ENCODE peak calls at places on chromosome 2, in nine cellular contexts. One of them, this sample, is unnamed.

GRCh38 chr2:240326246-240326645 is 109.2 kb upstream of the GPC1 start:
- DNase-seq in PC-3: no peak
- DNase-seq in heart right ventricle: no peak
- DNase-seq in cardiac fibroblast: no peak
- DNase-seq in transverse colon: no peak
- DNase-seq in AG04450: no peak
- DNase-seq in AG09309: no peak
- DNase-seq in cardiac muscle cell: no peak
- DNase-seq in body of pancreas: no peak
- DNase-seq in this sample: peak; percentile 46

GRCh38 chr2:43227830-43228280 is 1.4 kb upstream of the ZFP36L2 start:
- DNase-seq in PC-3: peak; percentile 69
- DNase-seq in heart right ventricle: no peak
- DNase-seq in cardiac fibroblast: no peak
- DNase-seq in transverse colon: no peak
- DNase-seq in AG04450: no peak
- DNase-seq in AG09309: no peak
- DNase-seq in cardiac muscle cell: peak; percentile 79
- DNase-seq in body of pancreas: no peak
- DNase-seq in this sample: peak; percentile 19

GRCh38 chr2:15050483-15050882 is 418.0 kb downstream of the LRATD1 start:
- DNase-seq in PC-3: peak; percentile 72
- DNase-seq in heart right ventricle: no peak
- DNase-seq in cardiac fibroblast: no peak
- DNase-seq in transverse colon: no peak
- DNase-seq in AG04450: peak; percentile 53
- DNase-seq in AG09309: no peak
- DNase-seq in cardiac muscle cell: no peak
- DNase-seq in body of pancreas: no peak
- DNase-seq in this sample: peak; percentile 31

GRCh38 chr2:200741468-200742202 is 70.1 kb upstream of the BZW1 start:
- DNase-seq in PC-3: peak; percentile 60
- DNase-seq in heart right ventricle: no peak
- DNase-seq in cardiac fibroblast: no peak
- DNase-seq in transverse colon: peak; percentile 66
- DNase-seq in AG04450: no peak
- DNase-seq in AG09309: no peak
- DNase-seq in cardiac muscle cell: no peak
- DNase-seq in body of pancreas: no peak
- DNase-seq in this sample: no peak

GRCh38 chr2:34848132-34848531 is 1249.0 kb upstream of the FAM98A start:
- DNase-seq in PC-3: no peak
- DNase-seq in heart right ventricle: no peak
- DNase-seq in cardiac fibroblast: no peak
- DNase-seq in transverse colon: no peak
- DNase-seq in AG04450: no peak
- DNase-seq in AG09309: no peak
- DNase-seq in cardiac muscle cell: no peak
- DNase-seq in body of pancreas: no peak
- DNase-seq in this sample: no peak

GRCh38 chr2:6772366-6772710 is 93.4 kb downstream of the CMPK2 start:
- DNase-seq in PC-3: peak; percentile 36
- DNase-seq in heart right ventricle: no peak
- DNase-seq in cardiac fibroblast: no peak
- DNase-seq in transverse colon: no peak
- DNase-seq in AG04450: no peak
- DNase-seq in AG09309: no peak
- DNase-seq in cardiac muscle cell: no peak
- DNase-seq in body of pancreas: no peak
- DNase-seq in this sample: peak; percentile 6

GRCh38 chr2:219447242-219448098 is 12.8 kb downstream of the SPEG start:
- DNase-seq in PC-3: no peak
- DNase-seq in heart right ventricle: no peak
- DNase-seq in cardiac fibroblast: no peak
- DNase-seq in transverse colon: no peak
- DNase-seq in AG04450: no peak
- DNase-seq in AG09309: no peak
- DNase-seq in cardiac muscle cell: no peak
- DNase-seq in body of pancreas: no peak
- DNase-seq in this sample: no peak

GRCh38 chr2:187709063-187709462 is 154.8 kb upstream of the TFPI start:
- DNase-seq in PC-3: no peak
- DNase-seq in heart right ventricle: no peak
- DNase-seq in cardiac fibroblast: peak; percentile 10
- DNase-seq in transverse colon: no peak
- DNase-seq in AG04450: no peak
- DNase-seq in AG09309: no peak
- DNase-seq in cardiac muscle cell: no peak
- DNase-seq in body of pancreas: no peak
- DNase-seq in this sample: no peak

GRCh38 chr2:55138045-55138444 is 87.8 kb upstream of the RTN4 start:
- DNase-seq in PC-3: no peak
- DNase-seq in heart right ventricle: no peak
- DNase-seq in cardiac fibroblast: no peak
- DNase-seq in transverse colon: no peak
- DNase-seq in AG04450: no peak
- DNase-seq in AG09309: no peak
- DNase-seq in cardiac muscle cell: no peak
- DNase-seq in body of pancreas: no peak
- DNase-seq in this sample: no peak

GRCh38 chr2:21916934-21917522 is 793.3 kb downstream of the TDRD15 start:
- DNase-seq in PC-3: no peak
- DNase-seq in heart right ventricle: no peak
- DNase-seq in cardiac fibroblast: peak; percentile 12
- DNase-seq in transverse colon: no peak
- DNase-seq in AG04450: no peak
- DNase-seq in AG09309: no peak
- DNase-seq in cardiac muscle cell: peak; percentile 54
- DNase-seq in body of pancreas: no peak
- DNase-seq in this sample: peak; percentile 2

GRCh38 chr2:240917009-240917683 is 11.0 kb downstream of the CROCC2 start:
- DNase-seq in PC-3: no peak
- DNase-seq in heart right ventricle: no peak
- DNase-seq in cardiac fibroblast: no peak
- DNase-seq in transverse colon: peak; percentile 5
- DNase-seq in AG04450: no peak
- DNase-seq in AG09309: no peak
- DNase-seq in cardiac muscle cell: no peak
- DNase-seq in body of pancreas: peak; percentile 1
- DNase-seq in this sample: no peak

GRCh38 chr2:237535385-237536082 is 30.8 kb upstream of the PRLH start:
- DNase-seq in PC-3: no peak
- DNase-seq in heart right ventricle: no peak
- DNase-seq in cardiac fibroblast: no peak
- DNase-seq in transverse colon: no peak
- DNase-seq in AG04450: no peak
- DNase-seq in AG09309: no peak
- DNase-seq in cardiac muscle cell: no peak
- DNase-seq in body of pancreas: no peak
- DNase-seq in this sample: no peak

GRCh38 chr2:70984576-70985282 is 6.3 kb downstream of the ANKRD53 start:
- DNase-seq in PC-3: no peak
- DNase-seq in heart right ventricle: peak; percentile 34
- DNase-seq in cardiac fibroblast: peak; percentile 38
- DNase-seq in transverse colon: peak; percentile 70
- DNase-seq in AG04450: no peak
- DNase-seq in AG09309: no peak
- DNase-seq in cardiac muscle cell: peak; percentile 72
- DNase-seq in body of pancreas: peak; percentile 77
- DNase-seq in this sample: peak; percentile 73

GRCh38 chr2:235170536-235171510 is 219.0 kb downstream of the SH3BP4 start:
- DNase-seq in PC-3: peak; percentile 87
- DNase-seq in heart right ventricle: no peak
- DNase-seq in cardiac fibroblast: peak; percentile 86
- DNase-seq in transverse colon: peak; percentile 35
- DNase-seq in AG04450: peak; percentile 13
- DNase-seq in AG09309: peak; percentile 67
- DNase-seq in cardiac muscle cell: peak; percentile 27
- DNase-seq in body of pancreas: peak; percentile 17
- DNase-seq in this sample: peak; percentile 74

GRCh38 chr2:38505779-38506178 is 96.9 kb downstream of the HNRNPLL start:
- DNase-seq in PC-3: peak; percentile 24
- DNase-seq in heart right ventricle: peak; percentile 32
- DNase-seq in cardiac fibroblast: peak; percentile 86
- DNase-seq in transverse colon: peak; percentile 44
- DNase-seq in AG04450: peak; percentile 52
- DNase-seq in AG09309: peak; percentile 78
- DNase-seq in cardiac muscle cell: no peak
- DNase-seq in body of pancreas: peak; percentile 48
- DNase-seq in this sample: peak; percentile 84

GRCh38 chr2:67733517-67733916 is 329.3 kb downstream of the C1D start:
- DNase-seq in PC-3: peak; percentile 62
- DNase-seq in heart right ventricle: peak; percentile 8
- DNase-seq in cardiac fibroblast: peak; percentile 45
- DNase-seq in transverse colon: no peak
- DNase-seq in AG04450: no peak
- DNase-seq in AG09309: no peak
- DNase-seq in cardiac muscle cell: peak; percentile 41
- DNase-seq in body of pancreas: peak; percentile 78
- DNase-seq in this sample: peak; percentile 40

GRCh38 chr2:84652430-84652829 is 136.1 kb downstream of the DNAH6 start:
- DNase-seq in PC-3: no peak
- DNase-seq in heart right ventricle: no peak
- DNase-seq in cardiac fibroblast: no peak
- DNase-seq in transverse colon: no peak
- DNase-seq in AG04450: no peak
- DNase-seq in AG09309: no peak
- DNase-seq in cardiac muscle cell: no peak
- DNase-seq in body of pancreas: no peak
- DNase-seq in this sample: no peak

GRCh38 chr2:120465989-120466703 is 120.2 kb downstream of the INHBB start:
- DNase-seq in PC-3: no peak
- DNase-seq in heart right ventricle: no peak
- DNase-seq in cardiac fibroblast: no peak
- DNase-seq in transverse colon: no peak
- DNase-seq in AG04450: no peak
- DNase-seq in AG09309: no peak
- DNase-seq in cardiac muscle cell: peak; percentile 24
- DNase-seq in body of pancreas: peak; percentile 17
- DNase-seq in this sample: no peak
- H3K4me3 ChIP-seq in PC-3: no peak overlapping the region
- H3K4me3 ChIP-seq in heart right ventricle: peak overlapping the region; percentile 12
- H3K4me3 ChIP-seq in cardiac fibroblast: no peak overlapping the region
- H3K4me3 ChIP-seq in transverse colon: no peak overlapping the region
- H3K4me3 ChIP-seq in AG04450: no peak overlapping the region
- H3K4me3 ChIP-seq in AG09309: no peak overlapping the region
- H3K4me3 ChIP-seq in cardiac muscle cell: no peak overlapping the region
- H3K4me3 ChIP-seq in body of pancreas: no peak overlapping the region
- H3K4me3 ChIP-seq in this sample: no peak overlapping the region

DNA sequence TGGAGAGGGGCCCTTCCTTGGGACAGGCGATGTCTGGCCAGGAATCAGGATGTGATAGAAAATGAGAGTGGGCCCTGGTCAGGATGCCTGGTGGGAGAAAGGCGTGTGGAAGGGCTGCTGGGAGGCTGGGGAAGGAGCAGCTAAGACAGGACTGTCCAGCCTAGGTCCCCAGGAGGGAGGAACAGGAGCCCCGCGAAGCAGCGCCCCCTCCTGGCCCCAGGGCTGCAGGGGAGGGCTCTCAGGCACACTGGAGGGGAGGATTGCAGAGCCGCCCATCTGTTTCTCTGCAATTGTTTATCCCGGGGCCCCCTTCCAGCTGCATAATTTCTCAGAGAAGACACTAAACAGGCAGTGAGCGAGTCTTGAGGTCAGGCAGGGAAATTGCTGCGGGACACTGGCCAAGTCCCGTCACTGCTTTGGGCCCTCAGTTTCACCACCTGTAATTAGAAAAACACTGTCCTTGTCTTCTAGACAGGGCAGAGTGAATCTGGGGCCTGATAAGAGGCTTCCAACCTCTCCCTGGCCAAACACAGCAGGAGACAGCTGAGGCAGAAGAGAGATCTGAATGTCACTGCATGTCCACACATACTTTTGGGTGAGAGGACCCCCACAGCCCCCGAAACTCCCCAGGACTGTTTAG is 3.9 kb upstream of the NPPC start:
- DNase-seq in PC-3: no peak
- DNase-seq in heart right ventricle: peak; percentile 70
- DNase-seq in cardiac fibroblast: no peak
- DNase-seq in transverse colon: no peak
- DNase-seq in AG04450: no peak
- DNase-seq in AG09309: no peak
- DNase-seq in cardiac muscle cell: no peak
- DNase-seq in body of pancreas: peak; percentile 27
- DNase-seq in this sample: no peak
- TF ChIP-seq CTCF in PC-3: peak; percentile 56
- TF ChIP-seq CTCF in heart right ventricle: peak; percentile 48
- TF ChIP-seq CTCF in cardiac fibroblast: peak; percentile 44
- TF ChIP-seq CTCF in transverse colon: peak; percentile 13
- TF ChIP-seq CTCF in AG04450: peak; percentile 45
- TF ChIP-seq CTCF in AG09309: peak; percentile 39
- TF ChIP-seq CTCF in cardiac muscle cell: peak; percentile 48
- TF ChIP-seq CTCF in body of pancreas: no peak
- TF ChIP-seq CTCF in this sample: peak; percentile 15

DNA sequence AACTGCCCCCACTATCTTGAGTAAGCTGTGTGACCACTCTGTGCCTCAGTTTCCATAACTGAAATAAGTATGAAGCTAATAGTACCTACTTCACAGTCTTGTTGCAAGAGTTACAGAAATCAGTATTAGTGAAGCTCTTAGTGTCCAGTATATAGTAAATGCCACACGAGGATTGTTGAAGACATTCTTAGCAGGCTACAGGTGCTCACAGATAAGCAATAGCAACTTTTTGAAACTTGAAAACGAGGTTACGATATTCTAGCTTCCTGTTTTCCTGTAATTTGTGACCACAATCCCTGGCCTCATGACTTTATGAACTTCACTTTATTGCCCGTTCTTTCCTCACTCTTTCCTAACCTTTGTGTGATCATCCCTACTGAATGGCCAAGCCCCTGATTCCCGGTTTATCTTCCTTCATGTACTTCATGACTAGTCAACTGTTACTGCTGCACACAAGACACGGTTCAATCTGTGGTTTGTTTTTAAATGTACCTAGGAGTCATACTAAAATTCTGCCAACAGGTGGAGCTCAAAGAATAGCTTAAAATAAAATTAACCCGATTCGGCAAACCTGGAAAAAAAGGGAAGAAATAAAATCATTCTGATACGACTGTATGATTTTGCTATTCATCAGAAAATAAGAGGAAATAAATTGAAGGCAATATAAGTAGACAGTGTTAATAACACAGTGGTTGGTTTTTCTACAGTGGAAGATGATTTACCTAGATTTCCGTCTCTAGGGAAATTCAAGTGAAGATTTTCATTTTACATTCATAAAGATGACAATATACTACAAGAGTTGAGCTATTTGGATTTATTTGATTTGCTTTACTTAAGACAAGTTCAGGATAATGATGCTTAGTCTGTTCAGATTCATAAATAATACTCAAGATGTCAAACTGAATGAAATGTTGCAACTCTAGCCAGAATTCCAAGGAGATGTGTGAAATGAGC is 38.1 kb upstream of the STAT1 start:
- DNase-seq in PC-3: peak; percentile 79
- DNase-seq in heart right ventricle: peak; percentile 7
- DNase-seq in cardiac fibroblast: peak; percentile 82
- DNase-seq in transverse colon: no peak
- DNase-seq in AG04450: no peak
- DNase-seq in AG09309: peak; percentile 59
- DNase-seq in cardiac muscle cell: peak; percentile 61
- DNase-seq in body of pancreas: no peak
- DNase-seq in this sample: peak; percentile 65
- H3K4me3 ChIP-seq in PC-3: no peak overlapping the region
- H3K4me3 ChIP-seq in heart right ventricle: no peak overlapping the region
- H3K4me3 ChIP-seq in cardiac fibroblast: no peak overlapping the region
- H3K4me3 ChIP-seq in transverse colon: no peak overlapping the region
- H3K4me3 ChIP-seq in AG04450: no peak overlapping the region
- H3K4me3 ChIP-seq in AG09309: no peak overlapping the region
- H3K4me3 ChIP-seq in cardiac muscle cell: no peak overlapping the region
- H3K4me3 ChIP-seq in body of pancreas: no peak overlapping the region
- H3K4me3 ChIP-seq in this sample: no peak overlapping the region

GRCh38 chr2:128543036-128543435 is 224.4 kb upstream of the HS6ST1 start:
- DNase-seq in PC-3: no peak
- DNase-seq in heart right ventricle: no peak
- DNase-seq in cardiac fibroblast: no peak
- DNase-seq in transverse colon: no peak
- DNase-seq in AG04450: no peak
- DNase-seq in AG09309: no peak
- DNase-seq in cardiac muscle cell: no peak
- DNase-seq in body of pancreas: no peak
- DNase-seq in this sample: no peak
- TF ChIP-seq CTCF in PC-3: no peak
- TF ChIP-seq CTCF in heart right ventricle: no peak
- TF ChIP-seq CTCF in cardiac fibroblast: no peak
- TF ChIP-seq CTCF in transverse colon: no peak
- TF ChIP-seq CTCF in AG04450: no peak
- TF ChIP-seq CTCF in AG09309: no peak
- TF ChIP-seq CTCF in cardiac muscle cell: no peak
- TF ChIP-seq CTCF in body of pancreas: no peak
- TF ChIP-seq CTCF in this sample: no peak

This sample was measured in epithelial cell of esophagus.